ENCODE peak calls at places on chromosomes 13 and 19, in six cellular contexts. T is cardiac muscle cell, S is transverse colon, D is BE2C, X is heart right ventricle, O is brain microvascular endothelial cell. V is an unnamed sample. For H3K27me3, the result is how much of the 10 kb centered on the place peaks cover.

GRCh38 chr19:18589380-18590272 is 1.0 kb downstream of the REX1BD start:
- DNase-seq in S (peak), T (peak), O (peak), D (peak), X (peak), V (no peak)

GRCh38 chr13:31166591-31166990 is 4.9 kb upstream of the HSPH1 start:
- DNase-seq in D (no peak), X (no peak), S (no peak), O (no peak), T (no peak), V (no peak)

GRCh38 chr13:25752957-25753540 is 298.8 kb downstream of the SHISA2 start:
- DNase-seq in S (peak), T (no peak), D (no peak), X (peak), O (peak), V (no peak)

GRCh38 chr19:50779504-50780457 is 9.5 kb downstream of the GPR32 start:
- DNase-seq in X (no peak), T (no peak), O (no peak), S (no peak), D (no peak), V (no peak)

GRCh38 chr13:27605610-27606200 is 14.6 kb downstream of the LNX2 start:
- DNase-seq in O (peak), T (no peak), S (no peak), X (no peak), D (no peak), V (no peak)

GRCh38 chr19:10468133-10468532 is 35.0 kb downstream of the KEAP1 start:
- DNase-seq in D (no peak), S (no peak), X (no peak), T (no peak), O (no peak), V (no peak)

GRCh38 chr19:49749055-49749716 is 13.9 kb downstream of the TSKS start:
- DNase-seq in S (no peak), O (no peak), D (no peak), X (no peak), T (no peak), V (no peak)

GRCh38 chr19:3193256-3194062 is 7.7 kb downstream of the NCLN start:
- DNase-seq in X (no peak), D (no peak), T (no peak), O (no peak), S (no peak), V (no peak)

GRCh38 chr13:28532226-28533048 is 37.5 kb upstream of the FLT1 start:
- DNase-seq in X (peak), T (peak), D (peak), S (no peak), O (no peak), V (no peak)

GRCh38 chr13:97574926-97575325 is 141.0 kb downstream of the RAP2A start:
- DNase-seq in X (peak), S (peak), T (peak), D (peak), O (peak), V (no peak)

GRCh38 chr13:113390874-113391497 is 27.1 kb upstream of the GRTP1 start:
- DNase-seq in T (no peak), D (no peak), O (no peak), S (no peak), X (no peak), V (peak)

GRCh38 chr13:63449549-63449948 is 2033.9 kb upstream of the PCDH20 start:
- DNase-seq in X (no peak), T (no peak), O (no peak), S (no peak), D (no peak), V (no peak)

GRCh38 chr13:40113644-40114304 is 458.3 kb downstream of the COG6 start:
- DNase-seq in S (no peak), D (no peak), T (no peak), O (no peak), X (no peak), V (no peak)

GRCh38 chr19:45442927-45443461 is 19.3 kb upstream of the ERCC1 start:
- DNase-seq in T (no peak), X (no peak), S (peak), O (peak), D (peak), V (no peak)

GRCh38 chr19:5677156-5677555 is 3.2 kb downstream of the MICOS13 start:
- DNase-seq in D (no peak), O (no peak), X (no peak), T (no peak), S (no peak), V (no peak)

GRCh38 chr19:47107953-47108746 is 5.4 kb downstream of the ZC3H4 start:
- DNase-seq in S (no peak), X (no peak), O (no peak), D (no peak), T (no peak), V (no peak)

GRCh38 chr13:98496239-98496668 is 80.7 kb downstream of the STK24 start:
- DNase-seq in X (no peak), T (no peak), D (no peak), O (no peak), S (peak), V (no peak)

GRCh38 chr13:48728226-48728625 is 74.5 kb downstream of the CYSLTR2 start:
- DNase-seq in T (no peak), S (no peak), X (no peak), O (no peak), D (no peak), V (no peak)

GRCh38 chr19:22422220-22422619 is at the start of gene ZNF98:
- DNase-seq in D (no peak), S (peak), X (peak), O (no peak), T (no peak), V (no peak)

GRCh38 chr19:17753976-17754375 is 2.7 kb downstream of the FCHO1 start:
- DNase-seq in S (no peak), X (no peak), D (no peak), O (no peak), T (no peak), V (peak)

GRCh38 chr19:16040642-16041041 is 35.7 kb upstream of the TPM4 start:
- DNase-seq in D (no peak), X (no peak), T (no peak), O (no peak), S (no peak), V (no peak)

GRCh38 chr13:39522329-39522728 is 80.7 kb downstream of the LHFPL6 start:
- DNase-seq in X (no peak), O (no peak), S (no peak), T (no peak), D (no peak), V (no peak)

GRCh38 chr19:56712609-56713008 is 41.1 kb upstream of the ZNF835 start:
- DNase-seq in X (no peak), S (no peak), T (no peak), D (no peak), O (no peak), V (peak)

GRCh38 chr13:96018135-96018534 is 35.1 kb downstream of the UGGT2 start:
- DNase-seq in X (no peak), T (no peak), D (no peak), S (no peak), O (no peak), V (no peak)

GRCh38 chr19:16587031-16588023 is 15.1 kb upstream of the SLC35E1 start:
- DNase-seq in T (peak), X (no peak), O (peak), S (peak), D (no peak), V (no peak)

GRCh38 chr13:34452831-34453230 is 489.2 kb upstream of the NBEA start:
- DNase-seq in D (no peak), X (no peak), T (no peak), S (no peak), O (no peak), V (no peak)

GRCh38 chr19:55373993-55374757 is 2.5 kb upstream of the TMEM190 start:
- DNase-seq in X (no peak), O (no peak), S (no peak), D (no peak), T (no peak), V (no peak)

GRCh38 chr19:46635920-46636761 is at the start of gene GNG8:
- DNase-seq in T (peak), X (no peak), S (no peak), O (no peak), D (no peak), V (peak)

GRCh38 chr19:913080-913748 is at the start of gene R3HDM4:
- DNase-seq in T (peak), D (peak), O (no peak), X (peak), S (peak), V (peak)

DNA sequence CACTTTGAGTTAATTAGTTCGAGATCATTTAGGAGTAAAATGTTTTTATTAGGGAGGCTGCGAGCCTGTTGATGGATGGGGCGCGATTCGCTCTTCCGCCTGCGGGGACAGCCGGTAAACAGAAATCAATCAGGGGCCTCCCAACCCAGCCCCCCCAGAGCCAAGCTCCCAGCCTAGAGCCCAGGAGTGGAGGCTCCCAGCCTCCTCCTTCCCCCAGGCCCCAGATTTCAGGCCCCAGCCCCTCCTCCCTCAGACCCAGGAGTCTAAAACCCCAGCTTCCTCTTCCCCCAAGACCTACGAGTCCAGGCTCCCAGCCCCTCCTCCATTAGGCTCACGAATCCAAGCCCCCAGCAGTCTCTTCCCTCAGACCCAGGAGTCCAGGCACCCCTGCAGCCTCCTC is 9.7 kb upstream of the ERFL start:
- DNase-seq in S (no peak), X (no peak), T (no peak), D (no peak), O (no peak), V (no peak)
- H3K27me3 ChIP-seq in S (under half), X (half or more), T (half or more), D (half or more), O (under half), V (under half)

GRCh38 chr19:8334458-8335342 is 8.4 kb downstream of the KANK3 start:
- DNase-seq in O (no peak), S (peak), T (peak), X (peak), D (peak), V (no peak)
- TF ChIP-seq CTCF in O (no peak), S (no peak), T (no peak), X (no peak), D (no peak), V (no peak)

GRCh38 chr13:77503398-77503797 is 32.1 kb upstream of the SCEL start:
- DNase-seq in X (no peak), D (no peak), T (no peak), O (no peak), S (no peak), V (no peak)
- H3K27me3 ChIP-seq in X (under half), D (under half), T (under half), O (under half), S (under half), V (under half)

GRCh38 chr19:12792853-12793289 is 1.6 kb downstream of the JUNB start:
- DNase-seq in O (no peak), D (no peak), T (no peak), S (peak), X (no peak), V (no peak)

GRCh38 chr19:12792048-12792852 is 964 bp downstream of the JUNB start:
- DNase-seq in X (peak), D (peak), S (peak), O (no peak), T (peak), V (peak)

GRCh38 chr19:12790628-12791344 is 500 bp upstream of the JUNB start:
- DNase-seq in O (no peak), X (no peak), S (no peak), D (no peak), T (no peak), V (no peak)

GRCh38 chr19:12789904-12790619 is 1.2 kb upstream of the JUNB start:
- DNase-seq in T (peak), S (peak), O (peak), D (peak), X (peak), V (peak)

GRCh38 chr19:12791345-12792047 is at the start of gene JUNB:
- DNase-seq in X (peak), S (peak), T (peak), D (peak), O (peak), V (peak)
- TF ChIP-seq CTCF in X (no peak), S (peak), T (no peak), D (no peak), O (peak), V (no peak)

DNA sequence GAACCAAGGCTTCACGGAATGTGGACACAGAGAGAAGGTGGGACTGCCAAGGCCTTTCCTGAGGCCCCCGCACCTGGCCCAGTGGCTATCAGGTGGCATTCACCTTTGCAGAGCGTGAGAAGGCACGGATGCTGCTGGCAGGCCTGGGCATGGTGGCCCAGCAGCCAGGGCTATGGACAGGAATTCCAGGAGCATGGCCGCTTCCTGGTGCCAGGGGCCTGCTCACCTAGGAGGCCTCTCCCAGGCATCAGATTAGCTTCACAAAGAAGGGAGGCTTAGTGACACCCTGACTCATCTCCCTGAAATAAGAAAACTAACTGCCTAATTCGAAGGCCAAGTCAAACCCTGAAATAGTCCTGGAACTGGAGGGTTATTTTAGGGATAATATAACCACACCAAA is 155.8 kb downstream of the TEX29 start:
- DNase-seq in T (no peak), S (no peak), D (no peak), X (no peak), O (no peak), V (no peak)
- H3K27me3 ChIP-seq in T (under half), S (under half), D (under half), X (under half), O (under half), V (under half)

GRCh38 chr13:80962173-80962572 is 621.2 kb upstream of the SPRY2 start:
- DNase-seq in T (no peak), O (no peak), D (no peak), S (no peak), X (no peak), V (no peak)

GRCh38 chr13:80965097-80965496 is 624.2 kb upstream of the SPRY2 start:
- DNase-seq in X (no peak), O (no peak), T (no peak), S (no peak), D (no peak), V (no peak)

GRCh38 chr13:80957019-80957650 is 616.2 kb upstream of the SPRY2 start:
- DNase-seq in T (no peak), D (no peak), S (no peak), X (no peak), O (no peak), V (no peak)

DNA sequence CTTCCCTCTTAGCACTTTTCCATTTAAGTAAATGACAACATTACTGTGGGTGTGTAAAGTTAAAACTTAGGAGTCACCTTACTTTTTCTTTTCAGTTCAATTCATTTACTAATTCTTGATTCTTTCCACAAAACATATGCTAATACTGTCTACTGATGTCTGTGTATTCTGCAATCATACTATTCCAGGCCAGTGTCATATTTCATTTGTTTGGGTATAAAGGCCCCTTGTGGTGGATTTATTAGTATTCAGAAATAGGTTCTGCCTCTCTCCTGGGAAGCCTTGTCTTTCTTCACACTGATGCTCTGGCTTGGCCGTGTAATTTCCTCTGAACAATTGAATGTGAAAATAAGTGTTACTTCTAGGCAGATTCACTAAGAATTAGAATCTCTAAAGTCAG is 621.9 kb upstream of the SPRY2 start:
- DNase-seq in T (no peak), S (no peak), D (no peak), X (no peak), O (no peak), V (no peak)
- TF ChIP-seq CTCF in T (peak), S (no peak), D (peak), X (no peak), O (no peak), V (no peak)

GRCh38 chr19:13707901-13708300 is 56.4 kb upstream of the MRI1 start:
- DNase-seq in X (no peak), S (no peak), T (no peak), D (no peak), O (no peak), V (no peak)
- H3K27me3 ChIP-seq in X (under half), S (under half), T (under half), D (under half), O (under half), V (under half)

DNA sequence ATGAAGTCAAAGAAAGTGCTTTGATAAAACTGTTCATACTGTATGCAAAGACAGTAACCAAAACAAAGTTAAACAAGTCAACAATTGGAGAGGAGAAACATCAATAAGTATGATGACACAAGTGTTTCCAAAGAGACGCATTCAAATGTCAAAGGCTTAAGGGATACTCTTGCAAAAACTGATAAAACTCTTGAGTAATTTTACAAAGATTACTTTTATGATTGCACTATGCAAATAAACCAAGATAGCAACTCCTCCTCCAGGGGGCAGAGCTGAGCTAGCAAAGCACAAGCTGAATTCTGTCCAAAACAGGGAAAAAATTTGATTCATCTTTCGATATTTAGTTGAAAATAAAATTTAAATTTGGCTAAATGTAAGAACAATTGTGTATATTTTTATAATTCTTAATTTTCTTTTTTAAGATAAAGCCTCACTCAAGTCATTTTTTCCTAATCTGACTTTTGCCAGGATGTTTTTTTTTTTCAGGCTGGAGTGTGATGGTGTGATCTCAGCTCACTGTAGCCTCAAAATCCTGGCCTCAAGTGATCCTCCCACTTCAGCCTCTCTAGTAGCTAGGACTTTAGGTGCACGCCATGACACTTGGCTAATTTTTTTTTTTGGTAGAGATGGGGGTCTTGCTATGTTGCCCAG is 84.0 kb downstream of the MZT1 start:
- DNase-seq in D (peak), S (peak), O (peak), T (peak), X (no peak), V (no peak)
- TF ChIP-seq CTCF in D (peak), S (peak), O (peak), T (peak), X (peak), V (peak)

DNA sequence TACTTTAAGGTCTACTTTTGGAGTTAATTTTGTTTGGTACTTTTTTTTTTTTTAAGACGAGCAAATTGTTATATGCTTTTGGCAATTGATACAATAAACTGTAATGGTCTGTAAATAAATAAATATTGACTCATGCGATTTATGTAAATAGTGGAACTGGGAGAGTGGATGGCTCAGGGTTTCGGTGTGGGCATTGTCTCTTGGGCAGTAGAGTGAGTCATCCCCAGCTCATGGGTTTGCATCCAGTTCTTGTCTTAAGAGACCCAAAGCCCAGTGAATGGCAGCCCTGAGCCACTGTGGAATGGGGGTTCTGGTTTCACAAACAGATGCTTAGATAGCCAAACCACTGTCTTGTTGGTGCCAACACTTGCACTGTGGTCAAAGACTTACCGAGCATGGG is 33.0 kb downstream of the FGF9 start:
- DNase-seq in T (no peak), S (no peak), D (no peak), O (no peak), X (no peak), V (no peak)
- H3K27me3 ChIP-seq in T (under half), S (under half), D (under half), O (under half), X (under half), V (under half)

DNA sequence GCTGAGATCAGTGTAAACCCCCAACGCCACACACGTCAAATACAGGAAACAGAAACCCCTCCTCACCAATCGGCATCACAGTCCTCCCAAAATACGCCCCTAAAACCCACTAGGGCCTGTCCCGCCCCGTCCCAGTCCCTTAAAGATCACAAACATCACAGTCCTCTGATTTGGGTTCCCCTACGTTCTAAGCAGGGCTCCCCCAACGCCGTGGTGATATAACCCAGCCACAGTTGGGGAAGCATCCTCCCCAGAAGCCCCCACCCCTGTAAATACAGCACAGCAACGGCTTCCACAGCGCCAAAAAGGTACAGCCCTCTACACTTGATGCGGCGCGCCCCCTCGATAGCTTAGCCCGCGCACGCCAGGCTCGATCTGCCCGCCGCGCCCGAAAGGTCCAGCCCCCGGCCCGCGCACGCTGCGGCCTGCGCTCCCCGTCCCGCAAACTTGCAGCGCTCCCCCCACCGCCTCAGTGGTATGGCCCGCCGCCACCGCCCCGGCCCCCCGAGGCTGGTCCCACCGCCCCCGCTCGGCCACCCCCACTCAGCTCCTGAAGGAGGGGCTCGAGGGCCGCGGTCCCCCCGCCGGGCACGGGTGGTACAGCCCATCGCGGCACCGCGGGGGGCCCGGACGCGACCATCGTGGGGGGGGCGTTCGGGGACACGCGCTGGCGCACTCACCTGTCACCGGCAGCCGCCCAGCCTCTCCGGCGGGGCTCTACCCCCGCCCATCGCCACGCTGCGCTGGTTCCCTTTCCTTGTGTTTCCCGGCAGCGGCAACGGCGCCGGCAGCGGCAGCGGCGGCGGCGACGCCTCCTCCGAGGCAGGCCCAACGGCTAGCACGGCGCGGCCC is at the start of gene AKT2:
- DNase-seq in X (peak), D (peak), S (no peak), O (peak), T (peak), V (peak)
- TF ChIP-seq CTCF in X (no peak), D (no peak), S (no peak), O (no peak), T (no peak), V (no peak)